ENCODE peak calls at places on chromosome 2, in five cellular contexts. One of them, this sample, is unnamed.

GRCh38 chr2:31235504-31235902 is 1.6 kb downstream of the EHD3 start:
- DNase-seq in prostate gland: no peak
- DNase-seq in fibroblast of mammary gland: peak; percentile 90
- DNase-seq in thyroid gland: no peak
- DNase-seq in upper lobe of right lung: no peak
- DNase-seq in this sample: peak; percentile 83

GRCh38 chr2:32559136-32559535 is 68.7 kb upstream of the TTC27 start:
- DNase-seq in prostate gland: no peak
- DNase-seq in fibroblast of mammary gland: peak; percentile 32
- DNase-seq in thyroid gland: no peak
- DNase-seq in upper lobe of right lung: no peak
- DNase-seq in this sample: peak; percentile 87

GRCh38 chr2:7849531-7849930 is 832.3 kb upstream of the ID2 start:
- DNase-seq in prostate gland: no peak
- DNase-seq in fibroblast of mammary gland: no peak
- DNase-seq in thyroid gland: no peak
- DNase-seq in upper lobe of right lung: no peak
- DNase-seq in this sample: no peak

GRCh38 chr2:176212276-176212675 is 23.8 kb downstream of the HOXD1 start:
- DNase-seq in prostate gland: no peak
- DNase-seq in fibroblast of mammary gland: no peak
- DNase-seq in thyroid gland: no peak
- DNase-seq in upper lobe of right lung: no peak
- DNase-seq in this sample: no peak

GRCh38 chr2:24845691-24846090 is 52.5 kb downstream of the CENPO start:
- DNase-seq in prostate gland: no peak
- DNase-seq in fibroblast of mammary gland: no peak
- DNase-seq in thyroid gland: no peak
- DNase-seq in upper lobe of right lung: no peak
- DNase-seq in this sample: no peak

GRCh38 chr2:33782395-33783239 is 183.5 kb upstream of the FAM98A start:
- DNase-seq in prostate gland: peak; percentile 36
- DNase-seq in fibroblast of mammary gland: no peak
- DNase-seq in thyroid gland: no peak
- DNase-seq in upper lobe of right lung: no peak
- DNase-seq in this sample: no peak

GRCh38 chr2:165003443-165004130 is 48.3 kb upstream of the SLC38A11 start:
- DNase-seq in prostate gland: no peak
- DNase-seq in fibroblast of mammary gland: no peak
- DNase-seq in thyroid gland: no peak
- DNase-seq in upper lobe of right lung: no peak
- DNase-seq in this sample: no peak

GRCh38 chr2:80086831-80087230 is 217.7 kb downstream of the LRRTM1 start:
- DNase-seq in prostate gland: no peak
- DNase-seq in fibroblast of mammary gland: peak; percentile 81
- DNase-seq in thyroid gland: no peak
- DNase-seq in upper lobe of right lung: no peak
- DNase-seq in this sample: peak; percentile 83

GRCh38 chr2:10680957-10681356 is 8.8 kb downstream of the NOL10 start:
- DNase-seq in prostate gland: no peak
- DNase-seq in fibroblast of mammary gland: no peak
- DNase-seq in thyroid gland: no peak
- DNase-seq in upper lobe of right lung: no peak
- DNase-seq in this sample: no peak
- H3K4me3 ChIP-seq in prostate gland: no peak overlapping the region
- H3K4me3 ChIP-seq in fibroblast of mammary gland: no peak overlapping the region
- H3K4me3 ChIP-seq in thyroid gland: no peak overlapping the region
- H3K4me3 ChIP-seq in upper lobe of right lung: no peak overlapping the region
- H3K4me3 ChIP-seq in this sample: no peak overlapping the region

GRCh38 chr2:225122007-225122406 is 79.7 kb upstream of the DOCK10 start:
- DNase-seq in prostate gland: no peak
- DNase-seq in fibroblast of mammary gland: no peak
- DNase-seq in thyroid gland: no peak
- DNase-seq in upper lobe of right lung: no peak
- DNase-seq in this sample: no peak

GRCh38 chr2:225117061-225117716 is 74.9 kb upstream of the DOCK10 start:
- DNase-seq in prostate gland: no peak
- DNase-seq in fibroblast of mammary gland: peak; percentile 59
- DNase-seq in thyroid gland: peak; percentile 22
- DNase-seq in upper lobe of right lung: no peak
- DNase-seq in this sample: no peak

GRCh38 chr2:225120175-225120574 is 77.9 kb upstream of the DOCK10 start:
- DNase-seq in prostate gland: no peak
- DNase-seq in fibroblast of mammary gland: peak; percentile 79
- DNase-seq in thyroid gland: no peak
- DNase-seq in upper lobe of right lung: no peak
- DNase-seq in this sample: no peak

GRCh38 chr2:225124311-225124832 is 82.1 kb upstream of the DOCK10 start:
- DNase-seq in prostate gland: no peak
- DNase-seq in fibroblast of mammary gland: no peak
- DNase-seq in thyroid gland: no peak
- DNase-seq in upper lobe of right lung: no peak
- DNase-seq in this sample: no peak

DNA sequence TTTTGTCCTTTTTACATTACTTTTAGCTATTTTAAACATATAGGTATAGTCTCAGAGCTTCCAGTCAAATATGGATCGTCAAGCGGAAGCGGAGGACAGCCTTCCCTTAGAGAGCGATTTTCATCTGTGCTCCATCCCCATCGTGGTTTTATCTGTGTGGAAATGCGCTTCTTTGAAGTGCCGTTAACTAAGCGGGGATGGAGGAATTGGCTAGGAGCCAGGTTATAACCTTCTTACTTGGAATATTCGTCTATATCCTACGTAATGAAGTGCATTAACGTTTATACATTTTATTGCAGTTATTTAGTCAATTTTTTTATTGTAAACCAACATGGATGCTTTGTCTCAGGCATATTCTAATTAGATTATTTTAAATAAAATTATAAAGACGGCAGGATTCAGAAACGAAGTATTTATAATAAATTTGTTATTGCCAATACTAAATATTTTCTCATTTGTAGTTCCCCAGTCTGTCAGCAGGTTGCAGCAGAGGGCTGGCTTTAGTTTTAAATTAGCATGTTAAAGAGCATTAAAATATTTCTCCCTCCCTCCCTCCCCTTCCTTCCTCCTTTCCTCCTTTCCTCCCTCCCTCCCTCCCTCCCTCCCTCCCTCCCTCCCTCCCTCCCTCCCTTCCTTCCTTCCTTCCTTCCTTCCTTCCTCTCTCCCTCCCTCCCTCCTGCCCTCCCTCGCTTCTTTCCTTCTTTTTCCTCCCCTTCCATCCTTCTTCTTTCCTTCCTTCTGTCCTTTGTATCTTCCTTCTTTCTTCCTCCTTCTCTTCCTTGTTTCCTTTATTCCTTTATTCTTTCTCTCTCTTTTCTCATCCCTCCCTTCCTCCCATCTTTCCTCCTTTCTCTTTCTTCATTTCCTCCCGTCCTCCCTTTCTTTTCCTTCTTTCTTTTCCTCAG is 80.6 kb upstream of the DOCK10 start:
- DNase-seq in prostate gland: no peak
- DNase-seq in fibroblast of mammary gland: peak; percentile 54
- DNase-seq in thyroid gland: peak; percentile 7
- DNase-seq in upper lobe of right lung: no peak
- DNase-seq in this sample: peak; percentile 30
- TF ChIP-seq CTCF in prostate gland: no peak
- TF ChIP-seq CTCF in fibroblast of mammary gland: peak; percentile 57
- TF ChIP-seq CTCF in thyroid gland: peak; percentile 36
- TF ChIP-seq CTCF in upper lobe of right lung: peak; percentile 53
- TF ChIP-seq CTCF in this sample: peak; percentile 48

GRCh38 chr2:174337337-174338154 is 2.8 kb downstream of the SP9 start:
- DNase-seq in prostate gland: no peak
- DNase-seq in fibroblast of mammary gland: no peak
- DNase-seq in thyroid gland: no peak
- DNase-seq in upper lobe of right lung: no peak
- DNase-seq in this sample: no peak
- H3K4me3 ChIP-seq in prostate gland: no peak overlapping the region
- H3K4me3 ChIP-seq in fibroblast of mammary gland: peak overlapping the region; percentile 9
- H3K4me3 ChIP-seq in thyroid gland: no peak overlapping the region
- H3K4me3 ChIP-seq in upper lobe of right lung: peak overlapping the region; percentile 19
- H3K4me3 ChIP-seq in this sample: peak overlapping the region; percentile 34

GRCh38 chr2:234919711-234920110 is 32.1 kb upstream of the SH3BP4 start:
- DNase-seq in prostate gland: no peak
- DNase-seq in fibroblast of mammary gland: peak; percentile 52
- DNase-seq in thyroid gland: no peak
- DNase-seq in upper lobe of right lung: no peak
- DNase-seq in this sample: no peak

GRCh38 chr2:234917245-234917975 is 34.4 kb upstream of the SH3BP4 start:
- DNase-seq in prostate gland: no peak
- DNase-seq in fibroblast of mammary gland: peak; percentile 5
- DNase-seq in thyroid gland: no peak
- DNase-seq in upper lobe of right lung: no peak
- DNase-seq in this sample: peak; percentile 46

GRCh38 chr2:234913208-234913626 is 38.6 kb upstream of the SH3BP4 start:
- DNase-seq in prostate gland: no peak
- DNase-seq in fibroblast of mammary gland: no peak
- DNase-seq in thyroid gland: no peak
- DNase-seq in upper lobe of right lung: no peak
- DNase-seq in this sample: peak; percentile 90

GRCh38 chr2:234914371-234915154 is 37.3 kb upstream of the SH3BP4 start:
- DNase-seq in prostate gland: no peak
- DNase-seq in fibroblast of mammary gland: no peak
- DNase-seq in thyroid gland: no peak
- DNase-seq in upper lobe of right lung: no peak
- DNase-seq in this sample: no peak

GRCh38 chr2:234916674-234917073 is 35.1 kb upstream of the SH3BP4 start:
- DNase-seq in prostate gland: no peak
- DNase-seq in fibroblast of mammary gland: no peak
- DNase-seq in thyroid gland: no peak
- DNase-seq in upper lobe of right lung: no peak
- DNase-seq in this sample: no peak
- TF ChIP-seq CTCF in prostate gland: no peak
- TF ChIP-seq CTCF in fibroblast of mammary gland: no peak
- TF ChIP-seq CTCF in thyroid gland: no peak
- TF ChIP-seq CTCF in upper lobe of right lung: no peak
- TF ChIP-seq CTCF in this sample: no peak

DNA sequence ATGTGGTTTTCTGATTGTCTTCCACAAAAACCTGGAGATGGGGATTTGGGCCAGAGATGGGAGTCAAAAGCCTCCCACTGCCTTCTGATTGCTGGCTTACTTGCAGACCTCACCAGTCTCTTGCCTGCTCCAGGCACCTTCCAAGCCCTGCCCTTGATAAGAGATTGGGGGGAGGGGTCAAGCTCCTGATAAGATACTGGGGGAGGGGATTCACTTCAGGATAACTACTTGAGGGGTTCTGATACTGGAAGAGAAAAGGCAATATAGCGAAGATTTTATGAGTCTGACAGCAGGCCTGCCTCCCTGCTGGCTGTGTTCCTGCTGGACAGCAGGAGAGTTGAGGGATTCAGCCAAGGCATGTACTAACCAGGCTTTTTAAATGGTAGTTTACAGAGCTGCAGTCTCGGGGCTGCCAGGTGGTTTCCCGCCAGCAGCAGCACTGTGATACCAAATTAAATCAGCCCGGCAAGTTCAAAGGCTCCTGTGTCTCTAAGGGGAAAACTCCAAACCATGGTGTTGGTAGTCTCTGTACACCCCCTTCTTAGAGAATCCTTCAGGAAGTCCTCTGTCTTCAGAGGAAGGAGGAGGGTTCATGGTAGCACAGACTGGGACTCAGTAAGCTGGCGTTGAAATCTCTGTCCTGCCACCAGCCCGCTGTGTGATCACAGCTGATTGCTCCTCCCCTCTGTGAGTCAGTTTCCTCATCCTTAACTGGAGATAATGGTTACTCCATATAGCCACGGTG is 58.3 kb downstream of the FBXO36 start:
- DNase-seq in prostate gland: peak; percentile 90
- DNase-seq in fibroblast of mammary gland: peak; percentile 75
- DNase-seq in thyroid gland: peak; percentile 41
- DNase-seq in upper lobe of right lung: no peak
- DNase-seq in this sample: peak; percentile 72
- H3K4me3 ChIP-seq in prostate gland: no peak overlapping the region
- H3K4me3 ChIP-seq in fibroblast of mammary gland: no peak overlapping the region
- H3K4me3 ChIP-seq in thyroid gland: no peak overlapping the region
- H3K4me3 ChIP-seq in upper lobe of right lung: no peak overlapping the region
- H3K4me3 ChIP-seq in this sample: no peak overlapping the region

GRCh38 chr2:174888646-174889271 is 116.4 kb downstream of the CHN1 start:
- DNase-seq in prostate gland: no peak
- DNase-seq in fibroblast of mammary gland: no peak
- DNase-seq in thyroid gland: no peak
- DNase-seq in upper lobe of right lung: no peak
- DNase-seq in this sample: peak; percentile 26
- TF ChIP-seq CTCF in prostate gland: no peak
- TF ChIP-seq CTCF in fibroblast of mammary gland: no peak
- TF ChIP-seq CTCF in thyroid gland: no peak
- TF ChIP-seq CTCF in upper lobe of right lung: no peak
- TF ChIP-seq CTCF in this sample: peak; percentile 33

This sample was measured in fibroblast of villous mesenchyme.